ENCODE peak calls at places on chromosome 11, in five cellular contexts. A is HCT116; D is natural killer cell; Y is cardiac fibroblast; V is activated CD4-positive, CD25-positive, alpha-beta regulatory T cell treated with anti-CD3 and anti-CD28 coated beads, Interleukin-2, amount 50 U/mL, for 72 hours. W is an unnamed sample.

GRCh38 chr11:816433-816779 is 2.3 kb upstream of the PNPLA2 start:
- DNase-seq in A (no peak), D (no peak), Y (no peak), V (no peak), W (no peak)

GRCh38 chr11:109423114-109423859 is 1.3 kb downstream of the C11orf87 start:
- DNase-seq in A (no peak), D (no peak), Y (peak), V (no peak), W (no peak)

GRCh38 chr11:7851391-7851790 is 54.6 kb upstream of the OR5P2 start:
- DNase-seq in A (peak), D (no peak), Y (no peak), V (no peak), W (no peak)

GRCh38 chr11:67562951-67563350 is 20.7 kb upstream of the GSTP1 start:
- DNase-seq in A (no peak), D (no peak), Y (peak), V (no peak), W (no peak)

GRCh38 chr11:131712897-131713296 is 342.5 kb downstream of the NTM start:
- DNase-seq in A (no peak), D (no peak), Y (peak), V (no peak), W (no peak)

GRCh38 chr11:113817626-113818025 is 38.0 kb downstream of the CLDN25 start:
- DNase-seq in A (no peak), D (no peak), Y (no peak), V (no peak), W (no peak)

GRCh38 chr11:121095561-121095960 is 5.5 kb upstream of the TECTA start:
- DNase-seq in A (no peak), D (no peak), Y (no peak), V (no peak), W (no peak)

GRCh38 chr11:3021125-3021524 is 29.0 kb upstream of the NAP1L4 start:
- DNase-seq in A (peak), D (no peak), Y (peak), V (no peak), W (peak)

GRCh38 chr11:68150029-68150428 is 28.8 kb upstream of the CHKA start:
- DNase-seq in A (no peak), D (no peak), Y (peak), V (no peak), W (peak)

GRCh38 chr11:33655842-33656600 is 44.6 kb downstream of the C11orf91 start:
- DNase-seq in A (no peak), D (no peak), Y (no peak), V (no peak), W (no peak)

GRCh38 chr11:17730137-17730536 is 4.4 kb upstream of the KCNC1 start:
- DNase-seq in A (no peak), D (no peak), Y (no peak), V (no peak), W (no peak)

GRCh38 chr11:68535098-68535497 is 74.5 kb downstream of the PPP6R3 start:
- DNase-seq in A (no peak), D (no peak), Y (no peak), V (no peak), W (no peak)

GRCh38 chr11:9757809-9758675 is 94.2 kb downstream of the SWAP70 start:
- DNase-seq in A (peak), D (peak), Y (peak), V (peak), W (peak)

GRCh38 chr11:72755794-72756285 is 3.6 kb upstream of the ARAP1 start:
- DNase-seq in A (no peak), D (no peak), Y (no peak), V (no peak), W (no peak)

GRCh38 chr11:75716659-75717058 is 979 bp upstream of the MOGAT2 start:
- DNase-seq in A (no peak), D (no peak), Y (no peak), V (no peak), W (no peak)

GRCh38 chr11:128575174-128575955 is 12.0 kb downstream of the ETS1 start:
- DNase-seq in A (no peak), D (no peak), Y (no peak), V (no peak), W (no peak)

GRCh38 chr11:125071408-125071807 is 8.3 kb downstream of the SLC37A2 start:
- DNase-seq in A (no peak), D (no peak), Y (no peak), V (no peak), W (peak)

GRCh38 chr11:116791002-116791812 is 472 bp downstream of the APOA5 start:
- DNase-seq in A (peak), D (peak), Y (peak), V (peak), W (peak)

GRCh38 chr11:77384584-77384983 is 83.1 kb upstream of the GDPD4 start:
- DNase-seq in A (no peak), D (no peak), Y (no peak), V (no peak), W (no peak)

GRCh38 chr11:33860926-33861325 is 30.9 kb downstream of the LMO2 start:
- DNase-seq in A (no peak), D (no peak), Y (no peak), V (no peak), W (no peak)

GRCh38 chr11:116930177-116930576 is 92.8 kb upstream of the APOA1 start:
- DNase-seq in A (no peak), D (no peak), Y (peak), V (no peak), W (no peak)

GRCh38 chr11:56140151-56140661 is at the start of gene OR8J3:
- DNase-seq in A (no peak), D (no peak), Y (no peak), V (no peak), W (no peak)

GRCh38 chr11:103537904-103538502 is 428.8 kb downstream of the DYNC2H1 start:
- DNase-seq in A (peak), D (no peak), Y (peak), V (no peak), W (peak)

GRCh38 chr11:20131744-20132666 is 28.3 kb downstream of the DBX1 start:
- DNase-seq in A (no peak), D (peak), Y (peak), V (peak), W (peak)

GRCh38 chr11:1923201-1923956 is 3.9 kb downstream of the TNNT3 start:
- DNase-seq in A (no peak), D (peak), Y (no peak), V (no peak), W (no peak)

GRCh38 chr11:103744496-103745153 is 291.8 kb upstream of the DDI1 start:
- DNase-seq in A (no peak), D (no peak), Y (no peak), V (no peak), W (no peak)

GRCh38 chr11:66844496-66845142 is 1.4 kb downstream of the RCE1 start:
- DNase-seq in A (no peak), D (no peak), Y (no peak), V (no peak), W (no peak)

GRCh38 chr11:122850076-122850631 is 11.9 kb downstream of the CRTAM start:
- DNase-seq in A (no peak), D (peak), Y (peak), V (no peak), W (peak)

GRCh38 chr11:120343429-120343828 is 7.2 kb downstream of the ARHGEF12 start:
- DNase-seq in A (no peak), D (no peak), Y (no peak), V (no peak), W (no peak)

GRCh38 chr11:35511666-35512065 is 13.8 kb downstream of the PAMR1 start:
- DNase-seq in A (no peak), D (no peak), Y (peak), V (no peak), W (peak)

GRCh38 chr11:2774173-2775082 is 74.6 kb upstream of the KCNQ1OT1 start:
- DNase-seq in A (no peak), D (peak), Y (no peak), V (peak), W (no peak)

GRCh38 chr11:121421149-121421906 is 30.8 kb upstream of the SORL1 start:
- DNase-seq in A (no peak), D (no peak), Y (no peak), V (no peak), W (peak)

W was measured in RPMI7951.